ENCODE peak calls at places on chromosomes 2 and 18, in five cellular contexts. Y, E, H, O and L are unnamed samples.
A peak's percentile ranks its signal among the peaks of the same experiment; 100 is the strongest.

GRCh38 chr2:233343171-233343705 is 11.1 kb upstream of the DGKD start:
- DNase-seq in H (no peak), Y (no peak), E (no peak), O (no peak), L (no peak)

GRCh38 chr2:64634338-64635267 is 19.1 kb downstream of the SERTAD2 start:
- DNase-seq in E (no peak), O (no peak), H (no peak), Y (no peak), L (no peak)

GRCh38 chr2:3200420-3200939 is 177.1 kb downstream of the EIPR1 start:
- DNase-seq in H (no peak), Y (no peak), O (no peak), E (no peak), L (no peak)

GRCh38 chr2:10242998-10243925 is 59.4 kb upstream of the HPCAL1 start:
- DNase-seq in Y (peak; percentile 11), E (no peak), H (no peak), O (no peak), L (no peak)

GRCh38 chr18:80218341-80219227 is 28.7 kb downstream of the PARD6G start:
- DNase-seq in O (no peak), H (no peak), E (no peak), Y (no peak), L (no peak)

GRCh38 chr2:150783896-150784295 is 296.4 kb upstream of the RND3 start:
- DNase-seq in O (no peak), E (no peak), Y (no peak), H (no peak), L (no peak)

GRCh38 chr2:47452761-47453160 is 49.8 kb downstream of the MSH2 start:
- DNase-seq in E (no peak), Y (no peak), O (no peak), H (no peak), L (no peak)

GRCh38 chr2:95282458-95282857 is 8.2 kb downstream of the PROM2 start:
- DNase-seq in O (no peak), H (no peak), E (no peak), Y (no peak), L (no peak)

GRCh38 chr18:62366992-62367391 is 41.9 kb downstream of the TNFRSF11A start:
- DNase-seq in Y (no peak), E (no peak), H (no peak), O (no peak), L (peak; percentile 25)

GRCh38 chr18:40867452-40867851 is 1087.6 kb upstream of the PIK3C3 start:
- DNase-seq in E (no peak), O (no peak), H (peak; percentile 3), Y (no peak), L (no peak)

GRCh38 chr18:5073026-5073944 is 123.8 kb downstream of the AKAIN1 start:
- DNase-seq in Y (no peak), H (peak; percentile 6), E (no peak), O (no peak), L (peak; percentile 36)

GRCh38 chr2:190094471-190094870 is 31.9 kb upstream of the MSTN start:
- DNase-seq in E (no peak), H (no peak), O (no peak), Y (no peak), L (no peak)

GRCh38 chr18:80229766-80230745 is 17.3 kb downstream of the PARD6G start:
- DNase-seq in O (no peak), Y (no peak), H (no peak), E (no peak), L (no peak)

GRCh38 chr2:104539649-104540048 is 314.3 kb upstream of the POU3F3 start:
- DNase-seq in Y (no peak), E (no peak), O (no peak), H (no peak), L (no peak)

GRCh38 chr2:193701484-193701883 is 1506.8 kb upstream of the TMEFF2 start:
- DNase-seq in Y (no peak), H (no peak), O (no peak), E (no peak), L (no peak)

GRCh38 chr2:140759431-140760156 is 1371.2 kb downstream of the LRP1B start:
- DNase-seq in Y (no peak), O (no peak), H (no peak), E (no peak), L (no peak)

GRCh38 chr2:71963295-71963694 is 184.4 kb downstream of the CYP26B1 start:
- DNase-seq in O (no peak), H (no peak), Y (no peak), E (no peak), L (no peak)

GRCh38 chr2:133773862-133774674 is 205.8 kb upstream of the NCKAP5 start:
- DNase-seq in O (no peak), H (no peak), Y (no peak), E (no peak), L (no peak)

GRCh38 chr18:3584897-3585460 is 135.0 kb downstream of the TGIF1 start:
- DNase-seq in H (no peak), Y (no peak), O (no peak), E (no peak), L (no peak)

GRCh38 chr18:59959079-59959478 is 59.3 kb downstream of the PMAIP1 start:
- DNase-seq in O (no peak), H (no peak), E (no peak), Y (no peak), L (no peak)

GRCh38 chr2:142130111-142131015 is 453 bp downstream of the LRP1B start:
- DNase-seq in Y (no peak), O (no peak), H (peak; percentile 9), E (no peak), L (peak; percentile 75)

GRCh38 chr2:158321264-158321663 is 135.3 kb downstream of the CCDC148 start:
- DNase-seq in Y (no peak), O (no peak), H (no peak), E (no peak), L (no peak)

GRCh38 chr2:67476808-67477790 is 80.0 kb downstream of the ETAA1 start:
- DNase-seq in Y (no peak), O (no peak), H (peak; percentile 21), E (no peak), L (no peak)

GRCh38 chr2:47204691-47205090 is 49.6 kb upstream of the STPG4 start:
- DNase-seq in E (no peak), Y (no peak), O (no peak), H (no peak), L (no peak)

GRCh38 chr2:143246815-143247744 is 117.9 kb downstream of the ARHGAP15 start:
- DNase-seq in Y (no peak), E (peak; percentile 21), O (no peak), H (no peak), L (no peak)

GRCh38 chr2:26989156-26989555 is 18.7 kb downstream of the MAPRE3 start:
- DNase-seq in E (no peak), H (no peak), Y (no peak), O (no peak), L (no peak)